ENCODE peak calls at places on chromosomes 3 and 15, in four cellular contexts. Q, P, A and L are unnamed samples.
A peak's percentile ranks its signal among the peaks of the same experiment; 100 is the strongest.

GRCh38 chr15:61822511-61822910 is 237.7 kb downstream of the VPS13C start:
- DNase-seq in Q (no peak), A (no peak), P (no peak), L (no peak)

GRCh38 chr3:49703443-49703927 is 14.1 kb downstream of the RNF123 start:
- DNase-seq in P (peak; percentile 92), Q (no peak), A (peak; percentile 71), L (no peak)

GRCh38 chr15:69532066-69532465 is 79.4 kb downstream of the RPLP1 start:
- DNase-seq in A (no peak), Q (no peak), P (no peak), L (no peak)

GRCh38 chr3:42666577-42666998 is 13.1 kb downstream of the ZBTB47 start:
- DNase-seq in P (peak; percentile 20), Q (no peak), A (no peak), L (no peak)

GRCh38 chr15:93086791-93087190 is 2.2 kb downstream of the RGMA start:
- DNase-seq in Q (no peak), A (no peak), P (no peak), L (no peak)

GRCh38 chr15:33808720-33809119 is 159.6 kb upstream of the CHRM5 start:
- DNase-seq in A (no peak), Q (no peak), P (no peak), L (no peak)

GRCh38 chr3:159865042-159865579 is 123.5 kb upstream of the IL12A start:
- DNase-seq in A (no peak), P (no peak), Q (no peak), L (no peak)

GRCh38 chr3:11136871-11137626 is 17.2 kb upstream of the HRH1 start:
- DNase-seq in A (peak; percentile 82), Q (no peak), P (peak; percentile 88), L (no peak)

GRCh38 chr15:23595368-23595767 is 29.9 kb downstream of the MKRN3 start:
- DNase-seq in P (no peak), Q (no peak), A (no peak), L (no peak)

GRCh38 chr3:100045696-100046095 is 68.6 kb downstream of the FILIP1L start:
- DNase-seq in Q (peak; percentile 13), P (no peak), A (no peak), L (no peak)

GRCh38 chr3:58383476-58383875 is 50.2 kb downstream of the PDHB start:
- DNase-seq in Q (no peak), A (no peak), P (no peak), L (no peak)
- TF ChIP-seq NRF1 in Q (no peak), A (no peak), P (no peak), L (no peak)

DNA sequence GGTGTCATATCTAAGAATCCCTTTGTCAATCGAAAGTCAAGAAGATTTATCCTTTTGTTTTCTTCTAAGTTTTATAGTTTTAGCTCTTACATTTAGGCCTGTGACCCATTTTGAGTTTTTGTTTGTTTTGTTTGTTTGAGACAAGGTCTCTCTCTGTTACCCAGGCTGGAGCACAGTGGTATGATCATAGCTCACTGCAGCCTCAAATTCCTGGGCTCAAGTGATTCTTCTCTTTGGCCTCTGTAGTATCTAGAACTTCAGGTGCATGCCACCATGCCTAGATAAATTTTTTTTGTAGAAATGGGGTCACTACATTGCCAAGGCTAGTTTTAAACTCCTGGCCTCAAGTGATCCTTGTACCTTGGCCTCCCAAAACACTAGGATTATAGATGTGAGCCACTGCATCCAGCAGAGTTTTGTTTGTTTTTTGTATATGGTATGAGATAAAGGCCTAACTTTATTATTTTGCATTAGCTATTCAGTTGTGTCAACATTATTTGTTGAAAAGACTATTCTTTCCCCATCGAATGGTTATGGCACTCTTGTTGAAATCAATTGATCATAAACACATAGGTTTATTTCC is 5.8 kb upstream of the MYO5C start:
- DNase-seq in Q (no peak), A (no peak), P (no peak), L (no peak)
- TF ChIP-seq NRF1 in Q (no peak), A (no peak), P (no peak), L (no peak)

DNA sequence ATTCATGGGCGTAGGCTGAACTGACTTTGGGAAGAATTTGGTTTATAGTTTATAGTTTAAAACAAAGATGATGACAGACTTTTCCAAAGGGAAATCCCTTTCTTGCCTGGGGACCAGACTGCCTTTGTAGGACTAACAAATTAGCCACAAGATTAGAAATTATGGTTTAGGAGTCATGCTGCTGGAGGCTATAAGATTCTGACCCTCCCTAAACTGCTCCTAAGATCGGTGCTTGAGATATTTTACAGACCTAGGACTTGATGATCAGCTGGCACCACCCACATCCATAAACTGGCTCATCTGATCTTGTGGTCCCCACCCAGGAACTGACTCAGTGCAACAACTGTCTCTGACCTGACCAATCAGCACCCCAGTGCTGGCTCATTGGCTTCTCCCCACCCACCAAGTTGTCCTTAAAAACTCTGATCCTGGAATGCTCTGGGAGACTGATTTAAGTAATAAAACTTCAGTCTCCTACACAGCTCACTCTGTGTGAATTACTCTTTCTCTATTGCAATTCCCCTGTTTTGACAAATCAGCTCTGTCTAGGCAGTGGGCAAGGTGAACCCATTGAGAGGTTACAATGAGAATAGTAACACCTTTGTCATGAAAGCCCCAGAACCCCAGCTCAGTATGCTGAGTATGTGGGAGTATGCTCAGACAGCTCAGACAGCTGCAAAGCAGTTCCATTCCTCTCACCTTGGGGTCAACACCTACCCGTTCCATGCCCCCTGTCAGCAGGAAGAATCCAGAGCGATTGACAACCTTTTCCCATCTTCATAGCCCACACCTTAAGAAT is 51.6 kb upstream of the C15orf39 start:
- DNase-seq in A (peak; percentile 39), P (no peak), Q (no peak), L (no peak)
- TF ChIP-seq NRF1 in A (no peak), P (no peak), Q (no peak), L (no peak)

GRCh38 chr3:109265300-109265699 is 51.0 kb downstream of the DPPA2 start:
- DNase-seq in P (no peak), A (no peak), Q (no peak), L (no peak)

GRCh38 chr3:109270779-109271178 is 45.5 kb downstream of the DPPA2 start:
- DNase-seq in Q (no peak), A (no peak), P (no peak), L (no peak)

DNA sequence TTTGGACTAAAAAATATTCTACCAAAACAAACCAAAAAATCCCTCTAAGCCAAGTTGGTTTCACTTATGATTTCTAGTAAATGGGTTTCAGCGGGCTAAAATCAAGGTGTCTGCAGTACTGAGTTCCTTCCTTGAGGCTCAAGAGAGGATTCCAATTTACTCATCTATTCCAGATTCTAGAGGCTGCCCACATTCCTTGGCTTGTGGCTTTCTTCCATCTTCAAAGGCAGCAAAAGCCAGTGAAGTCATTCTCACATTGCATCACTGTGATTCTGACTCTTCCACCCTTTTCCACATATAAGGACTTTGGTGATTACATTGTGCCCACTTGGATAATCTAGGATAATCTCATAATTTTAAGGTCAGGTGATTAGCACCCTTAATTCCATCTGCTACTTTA is 48.1 kb downstream of the DPPA2 start:
- DNase-seq in P (no peak), A (no peak), Q (no peak), L (no peak)
- TF ChIP-seq NRF1 in P (no peak), A (no peak), Q (no peak), L (no peak)

GRCh38 chr15:36484038-36484778 is 95.2 kb upstream of the CDIN1 start:
- DNase-seq in A (no peak), P (no peak), Q (no peak), L (no peak)
- TF ChIP-seq NRF1 in A (no peak), P (no peak), Q (no peak), L (no peak)

DNA sequence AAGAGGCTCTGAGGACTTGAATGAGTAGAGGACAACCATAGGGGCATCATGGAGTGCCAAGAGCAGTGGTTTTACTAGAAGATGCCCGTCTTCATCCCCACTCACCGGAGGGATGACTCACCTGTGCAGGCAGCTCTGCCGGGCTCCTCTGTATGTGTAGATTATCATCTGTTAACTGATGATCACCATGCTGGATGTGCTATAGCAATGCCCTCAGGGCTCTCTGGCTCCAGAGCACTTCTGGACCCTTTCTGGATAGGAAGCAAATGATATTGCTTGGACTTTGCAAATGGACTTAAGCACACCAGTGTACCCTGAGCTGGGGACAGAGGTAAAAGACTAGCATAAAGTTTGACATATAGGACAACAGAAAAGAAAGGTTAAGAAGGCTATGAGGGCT is 10.2 kb upstream of the TGFBR2 start:
- DNase-seq in Q (no peak), A (no peak), P (no peak), L (no peak)
- TF ChIP-seq NRF1 in Q (no peak), A (no peak), P (no peak), L (no peak)

GRCh38 chr3:133885241-133885711 is 10.4 kb downstream of the RAB6B start:
- DNase-seq in P (no peak), A (no peak), Q (no peak), L (no peak)
- TF ChIP-seq NRF1 in P (no peak), A (no peak), Q (no peak), L (no peak)

GRCh38 chr3:52238193-52238760 is 681 bp downstream of the TWF2 start:
- DNase-seq in P (no peak), Q (no peak), A (no peak), L (no peak)
- TF ChIP-seq NRF1 in P (no peak), Q (no peak), A (no peak), L (no peak)

GRCh38 chr3:196740476-196741400 is 1.1 kb downstream of the PAK2 start:
- DNase-seq in Q (no peak), P (peak; percentile 57), A (peak; percentile 14), L (no peak)
- TF ChIP-seq NRF1 in Q (no peak), P (no peak), A (no peak), L (no peak)

GRCh38 chr3:183435701-183436100 is 7.3 kb upstream of the MCF2L2 start:
- DNase-seq in Q (no peak), P (no peak), A (no peak), L (peak; percentile 34)
- TF ChIP-seq NRF1 in Q (no peak), P (no peak), A (no peak), L (no peak)